ENCODE peak calls at places on chromosomes 7 and 10, in four cellular contexts. T, E, J and B are unnamed samples. For H3K4me1, the result is how much of the 10 kb centered on the place peaks cover.

GRCh38 chr10:78277734-78278404 is 244.2 kb downstream of the RPS24 start:
- DNase-seq in T (no peak), E (peak), J (no peak), B (no peak)

GRCh38 chr7:27073066-27073465 is 22.7 kb downstream of the HOXA1 start:
- DNase-seq in T (no peak), E (no peak), J (no peak), B (no peak)

GRCh38 chr10:77079902-77080301 is 557.7 kb downstream of the KCNMA1 start:
- DNase-seq in T (no peak), E (no peak), J (no peak), B (no peak)

GRCh38 chr7:142012825-142013506 is 17.3 kb downstream of the MGAM start:
- DNase-seq in T (peak), E (no peak), J (peak), B (no peak)

GRCh38 chr7:95404316-95404715 is 8.1 kb upstream of the PON3 start:
- DNase-seq in T (no peak), E (no peak), J (no peak), B (no peak)

GRCh38 chr10:121501796-121502195 is 96.4 kb downstream of the FGFR2 start:
- DNase-seq in T (no peak), E (no peak), J (no peak), B (no peak)

GRCh38 chr10:119658274-119658673 is 7.1 kb downstream of the BAG3 start:
- DNase-seq in T (peak), E (peak), J (peak), B (peak)

GRCh38 chr10:119516381-119517234 is 25.9 kb downstream of the RGS10 start:
- DNase-seq in T (no peak), E (no peak), J (no peak), B (peak)

GRCh38 chr10:5571826-5572225 is 47.1 kb downstream of the CALML3 start:
- DNase-seq in T (no peak), E (no peak), J (no peak), B (no peak)

GRCh38 chr7:141563956-141564623 is 12.9 kb downstream of the AGK start:
- DNase-seq in T (peak), E (no peak), J (peak), B (no peak)

GRCh38 chr10:29035721-29036120 is 253.1 kb upstream of the LYZL1 start:
- DNase-seq in T (no peak), E (no peak), J (no peak), B (no peak)

GRCh38 chr10:88138319-88138848 is 275.0 kb downstream of the PTEN start:
- DNase-seq in T (no peak), E (no peak), J (peak), B (peak)

GRCh38 chr7:20785211-20786048 is 1.3 kb downstream of the SP8 start:
- DNase-seq in T (no peak), E (peak), J (peak), B (no peak)

GRCh38 chr10:129852829-129853228 is 111.2 kb downstream of the EBF3 start:
- DNase-seq in T (no peak), E (no peak), J (no peak), B (no peak)

GRCh38 chr10:15744217-15744865 is 24.6 kb upstream of the ITGA8 start:
- DNase-seq in T (peak), E (peak), J (peak), B (no peak)

GRCh38 chr7:39721919-39722597 is 98.7 kb downstream of the RALA start:
- DNase-seq in T (no peak), E (no peak), J (no peak), B (no peak)

GRCh38 chr7:39720586-39720985 is 97.2 kb downstream of the RALA start:
- DNase-seq in T (no peak), E (peak), J (peak), B (peak)

GRCh38 chr7:39721345-39721744 is 98.0 kb downstream of the RALA start:
- DNase-seq in T (no peak), E (no peak), J (no peak), B (no peak)
- H3K27ac ChIP-seq in T (no peak), E (peak), J (peak), B (peak)

GRCh38 chr7:154569916-154570315 is 433.0 kb downstream of the PAXIP1 start:
- DNase-seq in T (no peak), E (no peak), J (no peak), B (no peak)

GRCh38 chr7:154566877-154567276 is 436.0 kb downstream of the PAXIP1 start:
- DNase-seq in T (no peak), E (no peak), J (no peak), B (no peak)

GRCh38 chr7:154559454-154559853 is 443.5 kb downstream of the PAXIP1 start:
- DNase-seq in T (no peak), E (no peak), J (no peak), B (no peak)

GRCh38 chr7:154568346-154568745 is 434.6 kb downstream of the PAXIP1 start:
- DNase-seq in T (no peak), E (no peak), J (no peak), B (no peak)

GRCh38 chr7:154564676-154565075 is 438.2 kb downstream of the PAXIP1 start:
- DNase-seq in T (no peak), E (no peak), J (no peak), B (no peak)
- H3K4me1 ChIP-seq in T (under half), E (under half), J (under half), B (under half)

GRCh38 chr10:101570764-101571572 is 17.1 kb downstream of the POLL start:
- DNase-seq in T (no peak), E (peak), J (peak), B (no peak)
- H3K27ac ChIP-seq in T (peak), E (no peak), J (no peak), B (no peak)

GRCh38 chr7:3912291-3912690 is 611.2 kb downstream of the SDK1 start:
- DNase-seq in T (no peak), E (no peak), J (no peak), B (no peak)

GRCh38 chr7:3909128-3909527 is 608.1 kb downstream of the SDK1 start:
- DNase-seq in T (no peak), E (no peak), J (no peak), B (no peak)

GRCh38 chr7:3910041-3910440 is 609.0 kb downstream of the SDK1 start:
- DNase-seq in T (no peak), E (no peak), J (no peak), B (no peak)

GRCh38 chr7:3914385-3914784 is 613.3 kb downstream of the SDK1 start:
- DNase-seq in T (no peak), E (no peak), J (no peak), B (no peak)

DNA sequence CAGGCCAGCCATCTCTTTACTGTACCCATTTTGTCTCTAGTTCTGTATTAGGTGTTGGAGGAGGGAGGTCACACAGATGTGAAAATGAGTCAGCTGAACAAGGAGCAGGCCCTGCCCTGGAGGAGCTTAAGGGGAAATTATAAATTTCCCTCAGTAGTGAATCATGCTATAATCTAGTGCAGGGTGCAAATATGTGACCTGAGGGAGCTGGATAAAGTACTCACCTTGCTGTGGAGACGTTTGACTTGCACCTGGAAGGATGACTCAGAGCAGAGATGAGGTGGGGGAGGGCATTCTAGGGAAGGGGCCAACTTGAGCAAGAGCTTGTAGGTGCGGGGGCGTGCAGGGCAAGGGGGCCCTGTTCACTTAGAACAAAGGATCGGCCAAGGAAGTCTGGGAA is 610.6 kb downstream of the SDK1 start:
- DNase-seq in T (no peak), E (no peak), J (peak), B (peak)
- H3K4me1 ChIP-seq in T (under half), E (under half), J (under half), B (under half)

GRCh38 chr7:2393751-2394150 is 9.7 kb upstream of the CHST12 start:
- DNase-seq in T (no peak), E (no peak), J (no peak), B (no peak)
- H3K27ac ChIP-seq in T (no peak), E (no peak), J (no peak), B (no peak)

GRCh38 chr10:131121511-131122035 is 189.9 kb downstream of the TCERG1L start:
- DNase-seq in T (no peak), E (no peak), J (no peak), B (no peak)
- H3K4me1 ChIP-seq in T (under half), E (under half), J (under half), B (under half)

GRCh38 chr7:47580811-47581331 is 1.0 kb downstream of the TNS3 start:
- DNase-seq in T (peak), E (no peak), J (no peak), B (no peak)
- H3K27ac ChIP-seq in T (peak), E (peak), J (no peak), B (no peak)

DNA sequence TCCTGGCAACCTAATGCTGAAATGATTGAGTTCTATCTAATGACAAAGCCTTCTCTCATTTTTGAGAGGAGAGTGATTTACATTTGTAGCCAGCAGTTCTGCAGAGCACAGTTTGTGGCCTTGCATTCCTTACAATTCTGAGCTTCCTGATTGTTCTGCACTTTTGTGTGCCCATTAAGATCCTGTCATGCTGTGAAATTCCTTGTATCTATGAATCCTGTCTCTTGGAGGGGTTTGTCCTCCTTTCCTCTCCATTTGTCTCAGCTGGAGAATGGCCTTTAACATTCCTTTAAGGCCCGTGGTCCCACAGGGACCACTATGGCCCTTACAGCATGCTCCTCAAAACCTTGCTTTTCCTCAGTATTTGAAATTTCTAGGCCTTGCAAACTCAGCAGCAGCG is 10.4 kb downstream of the KLHL7 start:
- DNase-seq in T (no peak), E (no peak), J (no peak), B (no peak)
- H3K4me1 ChIP-seq in T (under half), E (under half), J (under half), B (under half)

DNA sequence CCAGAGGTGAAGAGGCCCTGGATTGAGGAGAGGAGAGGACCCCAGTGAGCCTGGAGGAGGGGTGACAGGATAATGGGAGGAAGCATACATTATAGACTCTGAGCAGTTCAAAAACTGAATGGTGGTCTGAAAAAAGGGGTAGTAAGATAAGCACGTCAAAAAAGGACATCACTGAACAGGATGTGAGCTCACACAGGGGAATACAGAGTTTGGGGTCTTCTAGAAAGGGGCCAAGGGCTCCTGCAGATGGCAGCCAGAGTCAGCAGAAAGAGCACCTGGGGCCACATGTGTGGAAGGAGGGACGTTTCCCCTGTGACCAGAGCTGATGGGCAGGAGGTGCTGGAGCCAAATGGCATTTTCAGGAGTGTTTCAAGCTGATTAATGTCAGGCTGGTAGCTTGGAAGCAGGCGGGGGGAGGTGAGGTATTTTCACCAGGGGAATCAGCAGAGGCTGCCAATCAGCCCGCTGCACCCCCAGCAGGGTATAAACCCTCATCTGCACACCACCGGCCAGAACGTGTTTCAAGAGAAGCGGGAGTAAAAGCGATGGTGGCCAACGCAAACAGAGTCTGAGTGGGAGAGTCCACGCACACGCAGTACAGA is 85.7 kb downstream of the TNS3 start:
- DNase-seq in T (no peak), E (no peak), J (no peak), B (no peak)
- H3K27ac ChIP-seq in T (no peak), E (peak), J (no peak), B (no peak)

DNA sequence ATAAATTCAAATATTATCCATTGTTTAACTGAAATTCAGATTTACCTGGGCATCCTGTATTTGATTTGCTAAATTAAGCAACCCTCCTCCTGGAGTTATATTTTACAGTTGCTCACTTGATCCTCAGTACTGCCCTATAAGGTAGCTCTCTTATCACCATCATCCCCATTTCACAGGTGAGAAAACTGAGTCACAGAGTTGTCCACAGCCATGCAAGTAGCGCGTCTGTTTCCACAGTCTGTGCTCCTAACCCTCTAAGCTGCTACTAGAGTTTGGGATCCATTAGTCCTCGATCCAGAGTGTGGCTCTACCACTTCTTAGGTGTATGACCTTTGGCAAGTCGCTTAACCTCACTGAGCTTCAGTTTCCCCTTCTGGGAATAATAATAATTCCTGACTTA is 34.9 kb upstream of the KDM7A start:
- DNase-seq in T (no peak), E (no peak), J (no peak), B (no peak)
- H3K4me1 ChIP-seq in T (under half), E (under half), J (under half), B (under half)